ENCODE peak calls at places on chromosomes 1 and 21, in seven cellular contexts. One of them, this sample, is unnamed.

GRCh38 chr1:153796786-153797659 is 21.8 kb downstream of the SLC27A3 start:
- DNase-seq in amygdala: peak
- DNase-seq in nephron progenitor cell: peak
- DNase-seq in HuH-7.5: peak
- DNase-seq in NCI-H1417: peak
- DNase-seq in EL: peak
- DNase-seq in uterus: peak
- DNase-seq in this sample: peak

GRCh38 chr1:15965228-15965767 is 10.6 kb downstream of the ZBTB17 start:
- DNase-seq in NCI-H1417: no peak
- DNase-seq in EL: peak
- DNase-seq in nephron progenitor cell: no peak
- DNase-seq in HuH-7.5: no peak
- DNase-seq in amygdala: peak
- DNase-seq in uterus: no peak
- DNase-seq in this sample: no peak

GRCh38 chr1:11978290-11978689 is 2.0 kb upstream of the MFN2 start:
- DNase-seq in NCI-H1417: no peak
- DNase-seq in uterus: no peak
- DNase-seq in HuH-7.5: no peak
- DNase-seq in EL: no peak
- DNase-seq in nephron progenitor cell: no peak
- DNase-seq in amygdala: no peak
- DNase-seq in this sample: no peak

GRCh38 chr1:221994939-221995338 is 253.1 kb upstream of the DUSP10 start:
- DNase-seq in nephron progenitor cell: no peak
- DNase-seq in EL: peak
- DNase-seq in HuH-7.5: no peak
- DNase-seq in uterus: no peak
- DNase-seq in amygdala: no peak
- DNase-seq in NCI-H1417: no peak
- DNase-seq in this sample: no peak

GRCh38 chr21:27818847-27819246 is 852.0 kb upstream of the ADAMTS5 start:
- DNase-seq in EL: no peak
- DNase-seq in amygdala: no peak
- DNase-seq in nephron progenitor cell: no peak
- DNase-seq in uterus: no peak
- DNase-seq in NCI-H1417: no peak
- DNase-seq in HuH-7.5: no peak
- DNase-seq in this sample: no peak

GRCh38 chr1:22418852-22419480 is 32.7 kb upstream of the ZBTB40 start:
- DNase-seq in NCI-H1417: peak
- DNase-seq in HuH-7.5: no peak
- DNase-seq in EL: peak
- DNase-seq in amygdala: no peak
- DNase-seq in nephron progenitor cell: no peak
- DNase-seq in uterus: no peak
- DNase-seq in this sample: no peak

GRCh38 chr1:28123461-28123961 is 35.1 kb upstream of the EYA3 start:
- DNase-seq in EL: peak
- DNase-seq in uterus: no peak
- DNase-seq in amygdala: no peak
- DNase-seq in nephron progenitor cell: no peak
- DNase-seq in NCI-H1417: no peak
- DNase-seq in HuH-7.5: no peak
- DNase-seq in this sample: no peak

GRCh38 chr1:39720094-39720999 is 18.3 kb upstream of the PPIE start:
- DNase-seq in uterus: no peak
- DNase-seq in HuH-7.5: no peak
- DNase-seq in NCI-H1417: peak
- DNase-seq in amygdala: no peak
- DNase-seq in EL: peak
- DNase-seq in nephron progenitor cell: no peak
- DNase-seq in this sample: no peak

GRCh38 chr1:151829352-151830046 is 2.1 kb downstream of the RORC start:
- DNase-seq in uterus: no peak
- DNase-seq in HuH-7.5: no peak
- DNase-seq in NCI-H1417: peak
- DNase-seq in amygdala: no peak
- DNase-seq in nephron progenitor cell: no peak
- DNase-seq in EL: no peak
- DNase-seq in this sample: no peak

GRCh38 chr1:97351846-97352245 is 569.0 kb downstream of the DPYD start:
- DNase-seq in uterus: no peak
- DNase-seq in amygdala: no peak
- DNase-seq in EL: no peak
- DNase-seq in HuH-7.5: no peak
- DNase-seq in nephron progenitor cell: no peak
- DNase-seq in NCI-H1417: no peak
- DNase-seq in this sample: no peak

GRCh38 chr1:234731371-234732085 is 121.5 kb upstream of the IRF2BP2 start:
- DNase-seq in EL: peak
- DNase-seq in NCI-H1417: no peak
- DNase-seq in amygdala: no peak
- DNase-seq in HuH-7.5: no peak
- DNase-seq in nephron progenitor cell: no peak
- DNase-seq in uterus: no peak
- DNase-seq in this sample: no peak

GRCh38 chr1:93015590-93015989 is 54.3 kb upstream of the DIPK1A start:
- DNase-seq in amygdala: no peak
- DNase-seq in EL: peak
- DNase-seq in NCI-H1417: no peak
- DNase-seq in uterus: no peak
- DNase-seq in nephron progenitor cell: no peak
- DNase-seq in HuH-7.5: no peak
- DNase-seq in this sample: no peak